ENCODE peak calls at places on chromosome 16, in nine cellular contexts. One of them, this sample, is unnamed.

GRCh38 chr16:2748757-2749455 is 3.5 kb upstream of the SRRM2 start:
- DNase-seq in tibial nerve: no peak
- DNase-seq in stimulated activated CD8-positive, alpha-beta memory T cell treated with anti-CD3 and anti-CD28 coated beads, Interleukin-7, amount 100 ng/mL, for 24 hours: no peak
- DNase-seq in Jurkat, Clone E6-1: no peak
- DNase-seq in AG04450: no peak
- DNase-seq in Right ventricle myocardium superior: peak
- DNase-seq in hippocampal formation: no peak
- DNase-seq in activated CD4-positive, CD25-positive, alpha-beta regulatory T cell: no peak
- DNase-seq in hypothalamus: no peak
- DNase-seq in this sample: no peak

GRCh38 chr16:11245988-11246387 is 10.0 kb downstream of the SOCS1 start:
- DNase-seq in tibial nerve: no peak
- DNase-seq in stimulated activated CD8-positive, alpha-beta memory T cell treated with anti-CD3 and anti-CD28 coated beads, Interleukin-7, amount 100 ng/mL, for 24 hours: no peak
- DNase-seq in Jurkat, Clone E6-1: no peak
- DNase-seq in AG04450: no peak
- DNase-seq in Right ventricle myocardium superior: no peak
- DNase-seq in hippocampal formation: no peak
- DNase-seq in activated CD4-positive, CD25-positive, alpha-beta regulatory T cell: no peak
- DNase-seq in hypothalamus: no peak
- DNase-seq in this sample: no peak

GRCh38 chr16:27389272-27389961 is 12.6 kb upstream of the IL21R start:
- DNase-seq in tibial nerve: no peak
- DNase-seq in stimulated activated CD8-positive, alpha-beta memory T cell treated with anti-CD3 and anti-CD28 coated beads, Interleukin-7, amount 100 ng/mL, for 24 hours: no peak
- DNase-seq in Jurkat, Clone E6-1: no peak
- DNase-seq in AG04450: no peak
- DNase-seq in Right ventricle myocardium superior: no peak
- DNase-seq in hippocampal formation: no peak
- DNase-seq in activated CD4-positive, CD25-positive, alpha-beta regulatory T cell: no peak
- DNase-seq in hypothalamus: no peak
- DNase-seq in this sample: no peak

GRCh38 chr16:69406780-69407331 is 17.6 kb upstream of the CYB5B start:
- DNase-seq in tibial nerve: no peak
- DNase-seq in stimulated activated CD8-positive, alpha-beta memory T cell treated with anti-CD3 and anti-CD28 coated beads, Interleukin-7, amount 100 ng/mL, for 24 hours: no peak
- DNase-seq in Jurkat, Clone E6-1: peak
- DNase-seq in AG04450: no peak
- DNase-seq in Right ventricle myocardium superior: no peak
- DNase-seq in hippocampal formation: no peak
- DNase-seq in activated CD4-positive, CD25-positive, alpha-beta regulatory T cell: no peak
- DNase-seq in hypothalamus: no peak
- DNase-seq in this sample: no peak

GRCh38 chr16:23453338-23454052 is 506 bp upstream of the COG7 start:
- DNase-seq in tibial nerve: no peak
- DNase-seq in stimulated activated CD8-positive, alpha-beta memory T cell treated with anti-CD3 and anti-CD28 coated beads, Interleukin-7, amount 100 ng/mL, for 24 hours: no peak
- DNase-seq in Jurkat, Clone E6-1: no peak
- DNase-seq in AG04450: no peak
- DNase-seq in Right ventricle myocardium superior: no peak
- DNase-seq in hippocampal formation: no peak
- DNase-seq in activated CD4-positive, CD25-positive, alpha-beta regulatory T cell: no peak
- DNase-seq in hypothalamus: no peak
- DNase-seq in this sample: no peak

GRCh38 chr16:81485824-81486554 is 41.4 kb downstream of the CMIP start:
- DNase-seq in tibial nerve: no peak
- DNase-seq in stimulated activated CD8-positive, alpha-beta memory T cell treated with anti-CD3 and anti-CD28 coated beads, Interleukin-7, amount 100 ng/mL, for 24 hours: no peak
- DNase-seq in Jurkat, Clone E6-1: no peak
- DNase-seq in AG04450: no peak
- DNase-seq in Right ventricle myocardium superior: no peak
- DNase-seq in hippocampal formation: no peak
- DNase-seq in activated CD4-positive, CD25-positive, alpha-beta regulatory T cell: no peak
- DNase-seq in hypothalamus: no peak
- DNase-seq in this sample: no peak

GRCh38 chr16:67884684-67885083 is at the start of gene NRN1L:
- DNase-seq in tibial nerve: peak
- DNase-seq in stimulated activated CD8-positive, alpha-beta memory T cell treated with anti-CD3 and anti-CD28 coated beads, Interleukin-7, amount 100 ng/mL, for 24 hours: no peak
- DNase-seq in Jurkat, Clone E6-1: no peak
- DNase-seq in AG04450: peak
- DNase-seq in Right ventricle myocardium superior: peak
- DNase-seq in hippocampal formation: peak
- DNase-seq in activated CD4-positive, CD25-positive, alpha-beta regulatory T cell: no peak
- DNase-seq in hypothalamus: peak
- DNase-seq in this sample: peak

GRCh38 chr16:11306997-11307638 is 26.0 kb upstream of the PRM1 start:
- DNase-seq in tibial nerve: no peak
- DNase-seq in stimulated activated CD8-positive, alpha-beta memory T cell treated with anti-CD3 and anti-CD28 coated beads, Interleukin-7, amount 100 ng/mL, for 24 hours: no peak
- DNase-seq in Jurkat, Clone E6-1: no peak
- DNase-seq in AG04450: no peak
- DNase-seq in Right ventricle myocardium superior: no peak
- DNase-seq in hippocampal formation: no peak
- DNase-seq in activated CD4-positive, CD25-positive, alpha-beta regulatory T cell: no peak
- DNase-seq in hypothalamus: no peak
- DNase-seq in this sample: no peak

GRCh38 chr16:84013787-84014569 is 28.6 kb downstream of the SLC38A8 start:
- DNase-seq in tibial nerve: no peak
- DNase-seq in stimulated activated CD8-positive, alpha-beta memory T cell treated with anti-CD3 and anti-CD28 coated beads, Interleukin-7, amount 100 ng/mL, for 24 hours: peak
- DNase-seq in Jurkat, Clone E6-1: peak
- DNase-seq in AG04450: no peak
- DNase-seq in Right ventricle myocardium superior: peak
- DNase-seq in hippocampal formation: no peak
- DNase-seq in activated CD4-positive, CD25-positive, alpha-beta regulatory T cell: no peak
- DNase-seq in hypothalamus: no peak
- DNase-seq in this sample: no peak

GRCh38 chr16:12311309-12311708 is 334.8 kb downstream of the SNX29 start:
- DNase-seq in tibial nerve: no peak
- DNase-seq in stimulated activated CD8-positive, alpha-beta memory T cell treated with anti-CD3 and anti-CD28 coated beads, Interleukin-7, amount 100 ng/mL, for 24 hours: no peak
- DNase-seq in Jurkat, Clone E6-1: no peak
- DNase-seq in AG04450: no peak
- DNase-seq in Right ventricle myocardium superior: peak
- DNase-seq in hippocampal formation: no peak
- DNase-seq in activated CD4-positive, CD25-positive, alpha-beta regulatory T cell: no peak
- DNase-seq in hypothalamus: no peak
- DNase-seq in this sample: peak

GRCh38 chr16:51243836-51244483 is 92.9 kb upstream of the SALL1 start:
- DNase-seq in tibial nerve: no peak
- DNase-seq in stimulated activated CD8-positive, alpha-beta memory T cell treated with anti-CD3 and anti-CD28 coated beads, Interleukin-7, amount 100 ng/mL, for 24 hours: no peak
- DNase-seq in Jurkat, Clone E6-1: no peak
- DNase-seq in AG04450: no peak
- DNase-seq in Right ventricle myocardium superior: no peak
- DNase-seq in hippocampal formation: no peak
- DNase-seq in activated CD4-positive, CD25-positive, alpha-beta regulatory T cell: no peak
- DNase-seq in hypothalamus: no peak
- DNase-seq in this sample: no peak

GRCh38 chr16:15961060-15961511 is 11.7 kb downstream of the ABCC1 start:
- DNase-seq in tibial nerve: no peak
- DNase-seq in stimulated activated CD8-positive, alpha-beta memory T cell treated with anti-CD3 and anti-CD28 coated beads, Interleukin-7, amount 100 ng/mL, for 24 hours: no peak
- DNase-seq in Jurkat, Clone E6-1: peak
- DNase-seq in AG04450: no peak
- DNase-seq in Right ventricle myocardium superior: no peak
- DNase-seq in hippocampal formation: no peak
- DNase-seq in activated CD4-positive, CD25-positive, alpha-beta regulatory T cell: peak
- DNase-seq in hypothalamus: no peak
- DNase-seq in this sample: no peak

GRCh38 chr16:78235168-78235800 is 135.8 kb downstream of the WWOX start:
- DNase-seq in tibial nerve: peak
- DNase-seq in stimulated activated CD8-positive, alpha-beta memory T cell treated with anti-CD3 and anti-CD28 coated beads, Interleukin-7, amount 100 ng/mL, for 24 hours: peak
- DNase-seq in Jurkat, Clone E6-1: peak
- DNase-seq in AG04450: peak
- DNase-seq in Right ventricle myocardium superior: peak
- DNase-seq in hippocampal formation: peak
- DNase-seq in activated CD4-positive, CD25-positive, alpha-beta regulatory T cell: peak
- DNase-seq in hypothalamus: no peak
- DNase-seq in this sample: peak

GRCh38 chr16:56421976-56422669 is 3.2 kb downstream of the AMFR start:
- DNase-seq in tibial nerve: no peak
- DNase-seq in stimulated activated CD8-positive, alpha-beta memory T cell treated with anti-CD3 and anti-CD28 coated beads, Interleukin-7, amount 100 ng/mL, for 24 hours: no peak
- DNase-seq in Jurkat, Clone E6-1: no peak
- DNase-seq in AG04450: no peak
- DNase-seq in Right ventricle myocardium superior: no peak
- DNase-seq in hippocampal formation: no peak
- DNase-seq in activated CD4-positive, CD25-positive, alpha-beta regulatory T cell: no peak
- DNase-seq in hypothalamus: no peak
- DNase-seq in this sample: no peak

GRCh38 chr16:74608944-74609343 is 2.0 kb upstream of the GLG1 start:
- DNase-seq in tibial nerve: no peak
- DNase-seq in stimulated activated CD8-positive, alpha-beta memory T cell treated with anti-CD3 and anti-CD28 coated beads, Interleukin-7, amount 100 ng/mL, for 24 hours: no peak
- DNase-seq in Jurkat, Clone E6-1: peak
- DNase-seq in AG04450: no peak
- DNase-seq in Right ventricle myocardium superior: no peak
- DNase-seq in hippocampal formation: no peak
- DNase-seq in activated CD4-positive, CD25-positive, alpha-beta regulatory T cell: no peak
- DNase-seq in hypothalamus: no peak
- DNase-seq in this sample: no peak

GRCh38 chr16:46972429-46972970 is 974 bp downstream of the DNAJA2 start:
- DNase-seq in tibial nerve: no peak
- DNase-seq in stimulated activated CD8-positive, alpha-beta memory T cell treated with anti-CD3 and anti-CD28 coated beads, Interleukin-7, amount 100 ng/mL, for 24 hours: no peak
- DNase-seq in Jurkat, Clone E6-1: peak
- DNase-seq in AG04450: no peak
- DNase-seq in Right ventricle myocardium superior: no peak
- DNase-seq in hippocampal formation: no peak
- DNase-seq in activated CD4-positive, CD25-positive, alpha-beta regulatory T cell: no peak
- DNase-seq in hypothalamus: no peak
- DNase-seq in this sample: no peak

GRCh38 chr16:49350265-49351103 is 23.1 kb upstream of the C16orf78 start:
- DNase-seq in tibial nerve: peak
- DNase-seq in stimulated activated CD8-positive, alpha-beta memory T cell treated with anti-CD3 and anti-CD28 coated beads, Interleukin-7, amount 100 ng/mL, for 24 hours: peak
- DNase-seq in Jurkat, Clone E6-1: peak
- DNase-seq in AG04450: no peak
- DNase-seq in Right ventricle myocardium superior: peak
- DNase-seq in hippocampal formation: peak
- DNase-seq in activated CD4-positive, CD25-positive, alpha-beta regulatory T cell: no peak
- DNase-seq in hypothalamus: peak
- DNase-seq in this sample: peak

This sample was measured in ovary.